ENCODE peak calls at places on chromosome 10, in five cellular contexts. C is CD8-positive, alpha-beta memory T cell; U is tibial artery; G is upper lobe of left lung; T is spleen. E is an unnamed sample. For H3K4me1, the result is how much of the 10 kb centered on the place peaks cover.

GRCh38 chr10:22010973-22011408 is 7.5 kb upstream of the DNAJC1 start:
- DNase-seq in G (no peak), C (peak), T (no peak), U (no peak), E (no peak)

GRCh38 chr10:7819126-7819470 is 793 bp downstream of the TAF3 start:
- DNase-seq in C (peak), U (peak), T (no peak), G (peak), E (no peak)

GRCh38 chr10:70155255-70155838 is 8.8 kb upstream of the TYSND1 start:
- DNase-seq in U (no peak), G (no peak), C (no peak), T (no peak), E (no peak)

GRCh38 chr10:12902135-12902572 is 99.4 kb downstream of the CCDC3 start:
- DNase-seq in T (no peak), G (peak), U (peak), C (peak), E (no peak)

GRCh38 chr10:11098628-11099027 is 81.0 kb downstream of the CELF2 start:
- DNase-seq in U (no peak), T (no peak), C (no peak), G (no peak), E (no peak)

GRCh38 chr10:24518981-24519597 is 204.6 kb downstream of the ARHGAP21 start:
- DNase-seq in C (peak), G (peak), U (peak), T (no peak), E (no peak)

GRCh38 chr10:27513451-27514191 is 9.5 kb downstream of the RAB18 start:
- DNase-seq in C (peak), G (no peak), T (no peak), U (no peak), E (no peak)

GRCh38 chr10:62082729-62083412 is 181.4 kb downstream of the ARID5B start:
- DNase-seq in U (no peak), T (no peak), G (no peak), C (peak), E (no peak)

GRCh38 chr10:35993816-35994515 is 351.9 kb upstream of the FZD8 start:
- DNase-seq in G (no peak), C (no peak), U (no peak), T (no peak), E (no peak)

GRCh38 chr10:95341716-95342130 is 50.9 kb upstream of the PDLIM1 start:
- DNase-seq in C (no peak), G (no peak), U (no peak), T (no peak), E (no peak)

GRCh38 chr10:105864854-105865253 is 1223.8 kb downstream of the SORCS3 start:
- DNase-seq in C (no peak), G (no peak), T (no peak), U (no peak), E (no peak)

GRCh38 chr10:25818751-25819150 is 115.3 kb upstream of the MYO3A start:
- DNase-seq in U (no peak), C (no peak), G (no peak), T (no peak), E (no peak)

GRCh38 chr10:4652111-4653010 is 173.6 kb upstream of the AKR1E2 start:
- DNase-seq in C (no peak), G (no peak), U (no peak), T (no peak), E (no peak)

GRCh38 chr10:56880541-56880940 is 519.5 kb upstream of the ZWINT start:
- DNase-seq in C (no peak), U (no peak), T (no peak), G (no peak), E (no peak)

GRCh38 chr10:46291817-46292572 is 5.2 kb downstream of the ANTXRL start:
- DNase-seq in T (peak), U (no peak), C (no peak), G (peak), E (peak)

GRCh38 chr10:77163670-77164348 is 473.8 kb downstream of the KCNMA1 start:
- DNase-seq in C (no peak), U (peak), T (no peak), G (no peak), E (peak)

GRCh38 chr10:28365840-28366239 is 63.0 kb upstream of the MPP7 start:
- DNase-seq in U (no peak), T (no peak), G (no peak), C (no peak), E (no peak)

GRCh38 chr10:100775346-100775745 is 30.0 kb downstream of the PAX2 start:
- DNase-seq in U (no peak), G (no peak), T (no peak), C (no peak), E (peak)

GRCh38 chr10:78899996-78900714 is 168.6 kb upstream of the ZMIZ1 start:
- DNase-seq in C (no peak), G (no peak), U (peak), T (peak), E (no peak)

GRCh38 chr10:13890617-13891541 is 304.1 kb downstream of the PRPF18 start:
- DNase-seq in T (no peak), C (no peak), G (no peak), U (peak), E (peak)

GRCh38 chr10:44384601-44385422 is at the start of gene CXCL12:
- DNase-seq in U (peak), G (no peak), T (peak), C (no peak), E (peak)

GRCh38 chr10:118738422-118738821 is 16.3 kb downstream of the CACUL1 start:
- DNase-seq in U (no peak), C (no peak), T (no peak), G (no peak), E (no peak)

GRCh38 chr10:24344279-24344678 is 135.3 kb downstream of the KIAA1217 start:
- DNase-seq in T (no peak), C (no peak), U (no peak), G (no peak), E (no peak)

GRCh38 chr10:53314856-53315255 is 542.3 kb upstream of the MBL2 start:
- DNase-seq in T (no peak), U (no peak), C (no peak), G (no peak), E (no peak)

GRCh38 chr10:11415095-11415494 is 196.4 kb downstream of the USP6NL start:
- DNase-seq in C (no peak), G (no peak), T (no peak), U (no peak), E (no peak)

GRCh38 chr10:120616311-120616911 is 159.4 kb downstream of the PLPP4 start:
- DNase-seq in G (no peak), U (no peak), T (no peak), C (no peak), E (no peak)

GRCh38 chr10:29675984-29676383 is 41.2 kb upstream of the SVIL start:
- DNase-seq in G (no peak), C (no peak), U (no peak), T (no peak), E (no peak)

GRCh38 chr10:84140036-84140379 is 699 bp downstream of the GHITM start:
- DNase-seq in C (no peak), G (peak), T (peak), U (no peak), E (no peak)

DNA sequence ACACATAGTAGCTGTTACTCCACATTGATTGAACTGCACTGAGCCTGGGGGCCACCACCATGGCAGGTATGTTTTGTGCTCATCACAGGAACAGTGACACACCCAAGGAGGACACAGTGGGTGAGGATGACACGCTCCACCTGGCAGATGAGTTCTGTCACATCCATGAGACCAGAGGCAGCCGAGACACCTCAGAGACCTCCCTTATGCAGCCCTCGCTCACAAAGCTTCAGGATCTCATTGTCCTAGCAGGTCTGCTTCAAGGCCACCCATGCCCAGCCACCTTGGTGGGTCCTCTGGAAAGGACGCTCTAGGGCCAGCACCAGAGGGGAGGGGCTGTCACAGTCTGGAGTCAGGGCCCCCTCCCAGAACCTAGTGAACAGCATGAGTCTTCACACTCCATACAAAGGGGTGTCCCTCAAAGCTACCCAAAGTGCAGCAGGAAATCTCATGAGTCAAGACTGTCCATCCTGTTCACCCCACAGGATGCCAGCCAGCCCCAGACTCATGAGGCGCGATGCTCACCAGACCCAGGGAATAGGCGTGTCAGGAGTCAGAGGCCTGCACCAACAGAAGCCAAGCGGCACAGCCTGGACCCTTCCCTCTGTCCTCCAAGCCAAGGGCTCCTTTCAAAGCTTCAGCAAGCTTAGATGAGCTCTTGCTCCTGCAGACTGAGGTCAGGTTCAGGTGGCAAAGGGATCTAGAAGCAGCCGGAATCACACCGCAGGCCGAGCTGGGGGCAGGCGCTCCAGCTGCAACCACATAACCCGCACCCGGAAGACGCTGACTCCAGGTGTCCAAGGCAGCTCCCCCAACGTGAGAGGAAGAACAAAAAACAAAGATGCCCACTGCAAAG is 9.6 kb downstream of the FAM53B start:
- DNase-seq in G (no peak), C (no peak), T (peak), U (no peak), E (no peak)
- H3K4me1 ChIP-seq in G (half or more), C (half or more), T (half or more), U (half or more), E (under half)

GRCh38 chr10:20115929-20116328 is 299.7 kb downstream of the PLXDC2 start:
- DNase-seq in G (no peak), T (no peak), U (no peak), C (no peak), E (no peak)
- H3K27ac ChIP-seq in G (no peak), T (no peak), U (no peak), C (no peak), E (no peak)

GRCh38 chr10:125093199-125093841 is 67.0 kb downstream of the CTBP2 start:
- DNase-seq in T (peak), G (no peak), U (peak), C (no peak), E (peak)

GRCh38 chr10:125091891-125092290 is 68.5 kb downstream of the CTBP2 start:
- DNase-seq in U (no peak), C (no peak), T (no peak), G (no peak), E (no peak)

GRCh38 chr10:125094111-125094705 is 66.2 kb downstream of the CTBP2 start:
- DNase-seq in C (no peak), T (peak), U (no peak), G (no peak), E (no peak)

GRCh38 chr10:125094826-125095225 is 65.5 kb downstream of the CTBP2 start:
- DNase-seq in U (no peak), G (no peak), T (peak), C (no peak), E (peak)

DNA sequence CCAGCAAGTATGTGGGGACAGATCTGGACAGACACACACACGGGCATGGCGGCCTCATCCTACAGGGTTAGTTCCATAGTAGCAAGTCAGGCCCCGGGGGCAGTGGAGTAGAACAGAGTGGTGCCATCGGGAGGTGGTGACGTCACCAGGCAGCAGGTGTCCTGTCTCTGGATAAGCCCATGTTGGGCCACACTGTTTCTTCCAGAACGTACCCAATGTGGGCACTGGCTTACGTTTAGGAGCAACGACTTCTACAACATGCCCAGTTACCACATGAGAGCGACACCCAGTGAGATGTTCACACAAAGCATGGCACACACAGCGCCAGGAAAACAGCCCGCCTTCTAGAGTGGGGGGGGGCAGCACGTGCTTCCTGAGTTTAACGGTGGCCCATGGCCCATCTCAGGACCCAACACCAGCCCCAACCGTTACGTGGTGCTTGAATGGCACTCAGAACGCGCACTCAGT is 67.8 kb downstream of the CTBP2 start:
- DNase-seq in C (no peak), T (peak), U (no peak), G (no peak), E (no peak)
- H3K4me3 ChIP-seq in C (no peak), T (no peak), U (no peak), G (no peak), E (no peak)

GRCh38 chr10:113015201-113015600 is 65.2 kb downstream of the TCF7L2 start:
- DNase-seq in G (no peak), T (no peak), C (no peak), U (no peak), E (no peak)
- H3K4me1 ChIP-seq in G (under half), T (under half), C (under half), U (half or more), E (under half)

GRCh38 chr10:65040796-65041195 is 1519.6 kb downstream of the REEP3 start:
- DNase-seq in C (no peak), G (no peak), T (no peak), U (no peak), E (no peak)
- H3K27ac ChIP-seq in C (no peak), G (no peak), T (no peak), U (no peak), E (no peak)

DNA sequence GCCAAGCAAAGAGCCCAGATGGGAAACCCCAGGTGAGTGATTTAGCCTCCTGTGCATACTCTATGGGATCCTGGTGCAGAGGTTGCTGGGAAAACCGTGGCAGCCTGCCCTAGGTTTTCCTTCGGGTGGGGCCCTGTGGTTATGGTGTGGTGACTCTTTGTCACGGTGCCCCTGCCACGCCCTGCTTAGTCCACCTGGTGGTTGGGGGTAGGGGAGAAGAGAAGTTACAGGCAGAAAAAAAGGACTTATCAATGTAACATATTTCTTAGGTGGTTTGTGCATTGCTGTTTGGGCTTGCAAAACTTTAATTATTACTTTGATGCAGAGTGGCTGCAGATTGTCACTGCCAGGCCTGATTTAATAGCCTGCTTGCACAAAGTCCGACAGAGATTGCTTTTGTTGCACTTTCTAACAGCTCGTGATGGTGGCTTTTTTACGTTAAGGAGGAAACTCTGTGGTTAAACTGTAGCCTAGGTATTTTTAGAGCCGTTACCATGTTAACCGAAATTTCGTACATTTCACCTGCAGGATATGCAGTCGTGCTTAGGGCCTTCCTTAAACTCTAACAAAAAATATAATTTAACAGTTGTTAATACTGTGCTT is 197.4 kb downstream of the RNLS start:
- DNase-seq in C (peak), G (peak), U (no peak), T (peak), E (peak)
- H3K4me3 ChIP-seq in C (peak), G (no peak), U (peak), T (no peak), E (peak)

DNA sequence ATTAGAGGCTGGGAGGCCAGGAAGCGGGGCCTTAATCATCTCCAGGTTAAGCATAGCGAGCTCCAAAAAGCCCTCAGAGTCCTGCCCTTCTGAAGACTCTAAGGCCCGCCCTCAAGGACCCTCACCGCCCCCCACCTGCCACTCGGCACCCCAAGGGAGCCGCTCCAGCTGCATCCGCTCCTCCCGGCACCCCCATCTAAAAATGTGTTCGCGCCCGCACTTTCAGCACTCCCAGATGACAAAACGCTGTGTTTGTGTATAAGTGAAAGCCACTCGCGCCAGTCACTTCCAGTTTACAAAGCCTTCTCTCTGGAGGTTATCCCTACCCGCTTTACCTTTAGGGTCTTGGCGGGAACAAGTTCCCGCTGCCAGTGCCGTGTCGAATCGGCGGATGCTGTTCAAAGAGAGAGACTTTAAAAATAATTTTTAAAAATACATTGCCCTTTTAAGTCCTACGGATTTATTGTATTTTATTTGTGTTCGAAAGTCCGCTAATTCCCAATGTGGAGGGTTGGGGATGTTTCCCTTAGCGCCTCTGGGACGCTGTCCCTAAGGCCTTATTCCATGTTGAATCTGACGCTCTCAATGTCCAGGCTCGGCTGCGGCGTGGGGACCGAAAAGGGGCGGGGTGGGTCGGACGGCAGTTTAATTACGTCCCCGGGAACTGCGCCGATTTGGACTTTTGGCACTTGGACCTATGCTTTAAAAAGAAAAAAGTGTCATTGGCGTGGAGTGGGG is at the start of the genes DCLRE1A and NHLRC2:
- DNase-seq in G (peak), T (peak), U (peak), C (peak), E (peak)
- H3K4me1 ChIP-seq in G (under half), T (half or more), U (under half), C (under half), E (under half)

GRCh38 chr10:31947144-31947926 is 18.7 kb upstream of the ARHGAP12 start:
- DNase-seq in G (no peak), T (no peak), C (no peak), U (peak), E (no peak)
- H3K27ac ChIP-seq in G (peak), T (no peak), C (peak), U (peak), E (no peak)

GRCh38 chr10:122181055-122181732 is 89.9 kb upstream of the BTBD16 start:
- DNase-seq in T (no peak), C (no peak), G (no peak), U (no peak), E (no peak)

GRCh38 chr10:122185643-122186042 is 85.5 kb upstream of the BTBD16 start:
- DNase-seq in U (no peak), G (no peak), C (no peak), T (no peak), E (no peak)

GRCh38 chr10:122178655-122179054 is 92.4 kb upstream of the BTBD16 start:
- DNase-seq in T (peak), G (no peak), U (no peak), C (no peak), E (no peak)

GRCh38 chr10:122186822-122187810 is 84.0 kb upstream of the BTBD16 start:
- DNase-seq in G (no peak), U (no peak), T (no peak), C (no peak), E (no peak)

DNA sequence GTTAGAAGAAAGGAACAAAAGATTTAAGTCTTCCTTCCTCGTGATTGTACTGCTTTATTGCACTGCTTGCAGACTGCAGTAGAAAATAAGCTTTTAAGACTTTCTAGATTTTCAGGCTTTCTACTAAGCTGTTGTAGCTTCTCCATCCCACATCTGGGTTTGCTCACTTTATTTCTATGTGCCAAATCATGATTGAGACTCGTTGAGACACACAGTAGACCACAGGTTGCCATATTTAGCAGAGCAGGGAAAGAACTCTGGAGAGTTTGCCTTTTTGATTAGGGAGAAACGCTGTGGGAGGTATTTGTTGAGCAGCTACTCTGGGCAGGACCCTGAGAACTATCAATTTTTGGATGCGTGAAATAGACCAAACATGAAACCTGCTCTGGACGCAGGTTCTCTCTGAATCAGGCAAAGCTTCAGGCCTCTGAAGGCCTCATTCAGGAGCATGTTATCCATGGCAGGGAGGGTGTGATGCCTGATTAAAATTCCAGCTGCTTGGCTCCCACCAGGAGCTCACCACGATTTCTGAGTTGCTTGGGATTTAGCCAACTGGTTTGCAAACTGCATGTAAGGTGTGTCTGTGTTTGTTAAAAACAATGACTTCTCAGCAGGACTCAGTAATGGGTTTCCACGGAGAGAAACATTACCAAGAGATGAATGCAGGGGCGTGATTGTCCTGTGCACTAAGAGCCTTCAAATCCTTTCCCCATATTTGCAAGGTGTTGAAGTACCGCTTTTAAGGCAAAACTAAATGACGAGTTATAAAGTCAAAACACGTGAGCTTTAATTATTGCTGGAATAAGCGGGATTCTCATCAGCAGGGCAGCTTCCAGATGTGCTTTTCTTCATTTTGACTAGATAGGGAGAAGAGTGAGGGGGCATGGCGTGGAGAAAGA is 88.9 kb upstream of the BTBD16 start:
- DNase-seq in T (peak), C (no peak), U (no peak), G (no peak), E (no peak)
- H3K4me3 ChIP-seq in T (no peak), C (no peak), U (no peak), G (no peak), E (no peak)

GRCh38 chr10:122044713-122045112 is 55.8 kb downstream of the TACC2 start:
- DNase-seq in C (no peak), G (no peak), T (peak), U (peak), E (no peak)
- H3K4me1 ChIP-seq in C (under half), G (under half), T (under half), U (under half), E (under half)

E was measured in aorta.